ENCODE peak calls at places on chromosome 17, in nine cellular contexts. K is T1000; U is substantia nigra; N is activated naive CD4-positive, alpha-beta T cell treated with Interleukin-2 at 50 U/mL for 16 hours; D is effector memory CD8-positive, alpha-beta T cell; O is HEK293T; E is endodermal cell; R is neural progenitor cell; F is hepatic stellate cell. T is an unnamed sample.

GRCh38 chr17:82449136-82449882 is 1.2 kb downstream of the CYBC1 start:
- DNase-seq in D (peak), N (peak), K (no peak), F (no peak), U (no peak), R (peak), O (no peak), E (peak), T (peak)

GRCh38 chr17:31696184-31696602 is 162.9 kb downstream of the COPRS start:
- DNase-seq in K (peak), E (peak), U (peak), N (no peak), O (no peak), D (no peak), R (peak), F (peak), T (no peak)

GRCh38 chr17:43456661-43457361 is 27.0 kb upstream of the DHX8 start:
- DNase-seq in U (no peak), O (no peak), N (no peak), D (no peak), R (no peak), E (no peak), F (no peak), K (no peak), T (no peak)

GRCh38 chr17:46847204-46848191 is 3.9 kb upstream of the WNT9B start:
- DNase-seq in R (no peak), E (peak), D (no peak), N (no peak), O (no peak), U (no peak), K (no peak), F (no peak), T (no peak)

GRCh38 chr17:40329981-40330794 is 21.2 kb downstream of the RARA start:
- DNase-seq in N (no peak), F (no peak), D (no peak), R (no peak), E (no peak), K (no peak), O (no peak), U (no peak), T (no peak)

GRCh38 chr17:77502626-77503292 is 362.0 kb downstream of the SEC14L1 start:
- DNase-seq in E (peak), U (no peak), K (no peak), N (no peak), F (no peak), R (no peak), O (no peak), D (no peak), T (no peak)

GRCh38 chr17:40548982-40549680 is 16.1 kb downstream of the CCR7 start:
- DNase-seq in U (no peak), E (peak), R (no peak), O (no peak), F (peak), K (peak), D (no peak), N (no peak), T (no peak)

GRCh38 chr17:76270770-76271668 is 5.9 kb downstream of the UBALD2 start:
- DNase-seq in K (no peak), E (no peak), N (no peak), U (no peak), O (no peak), F (no peak), D (no peak), R (no peak), T (no peak)

GRCh38 chr17:58783380-58783779 is 27.7 kb downstream of the PPM1E start:
- DNase-seq in U (no peak), F (no peak), O (no peak), D (no peak), E (no peak), R (no peak), K (no peak), N (no peak), T (no peak)

GRCh38 chr17:15279011-15279477 is 13.9 kb upstream of the PMP22 start:
- DNase-seq in K (peak), N (no peak), O (no peak), R (no peak), E (no peak), U (no peak), D (no peak), F (peak), T (no peak)

GRCh38 chr17:6239237-6239798 is 169.1 kb downstream of the WSCD1 start:
- DNase-seq in U (peak), E (peak), D (no peak), N (no peak), F (no peak), R (no peak), O (no peak), K (no peak), T (no peak)

GRCh38 chr17:15092762-15093161 is 172.4 kb downstream of the PMP22 start:
- DNase-seq in D (no peak), U (no peak), N (no peak), R (no peak), E (peak), F (no peak), O (no peak), K (no peak), T (no peak)

GRCh38 chr17:42251115-42251514 is 25.1 kb downstream of the STAT5B start:
- DNase-seq in U (no peak), R (no peak), E (no peak), D (no peak), F (no peak), N (no peak), O (peak), K (no peak), T (no peak)

GRCh38 chr17:43368740-43369506 is 29.9 kb upstream of the ARL4D start:
- DNase-seq in D (peak), U (peak), K (peak), F (peak), N (peak), E (peak), O (peak), R (peak), T (peak)

GRCh38 chr17:19390951-19391350 is 4.0 kb upstream of the MFAP4 start:
- DNase-seq in N (no peak), O (no peak), F (no peak), E (no peak), D (no peak), U (no peak), K (no peak), R (no peak), T (no peak)

GRCh38 chr17:68450801-68451200 is 6.5 kb downstream of the WIPI1 start:
- DNase-seq in E (no peak), U (no peak), F (no peak), N (no peak), R (no peak), D (no peak), K (no peak), O (no peak), T (no peak)

GRCh38 chr17:3505008-3505407 is 29.2 kb downstream of the ASPA start:
- DNase-seq in E (no peak), N (no peak), K (no peak), F (no peak), R (no peak), D (no peak), O (no peak), U (no peak), T (no peak)

GRCh38 chr17:55266051-55266957 is 1.5 kb downstream of the HLF start:
- DNase-seq in K (no peak), O (no peak), U (no peak), N (no peak), F (no peak), D (no peak), E (peak), R (peak), T (no peak)

GRCh38 chr17:54085934-54086333 is 263.2 kb downstream of the KIF2B start:
- DNase-seq in R (peak), U (no peak), D (no peak), F (no peak), K (no peak), E (peak), N (no peak), O (no peak), T (no peak)

GRCh38 chr17:80327518-80327917 is 66.9 kb downstream of the RNF213 start:
- DNase-seq in D (no peak), R (no peak), O (no peak), F (no peak), N (no peak), E (no peak), K (no peak), U (no peak), T (no peak)

GRCh38 chr17:44829558-44830358 is at the start of gene GJC1:
- DNase-seq in D (no peak), N (peak), F (peak), U (no peak), R (peak), K (no peak), O (peak), E (peak), T (no peak)

GRCh38 chr17:7897773-7898172 is 9.2 kb downstream of the CHD3 start:
- DNase-seq in U (no peak), D (no peak), E (peak), F (peak), O (peak), N (peak), K (no peak), R (no peak), T (peak)

GRCh38 chr17:7512105-7512504 is 27.9 kb downstream of the POLR2A start:
- DNase-seq in K (no peak), U (no peak), N (no peak), O (no peak), D (no peak), E (no peak), F (no peak), R (no peak), T (no peak)

GRCh38 chr17:81339502-81340296 is 44.6 kb upstream of the SLC38A10 start:
- DNase-seq in R (peak), O (no peak), N (no peak), F (no peak), E (peak), K (no peak), U (no peak), D (no peak), T (no peak)

T was measured in central memory CD4-positive, alpha-beta T cell.